ENCODE peak calls at places on chromosome 22, in eight cellular contexts. O, S, L, K, G, R, Q and H are unnamed samples.

GRCh38 chr22:38843201-38843715 is 570 bp downstream of the NPTXR start:
- DNase-seq in O (peak; percentile 39), S (no peak), L (no peak), K (peak; percentile 81), G (no peak), R (peak; percentile 73), Q (no peak), H (no peak)

GRCh38 chr22:47619631-47620030 is 857.2 kb downstream of the TBC1D22A start:
- DNase-seq in O (no peak), S (no peak), L (no peak), K (no peak), G (no peak), R (no peak), Q (no peak), H (peak; percentile 65)

GRCh38 chr22:27867114-27867957 is 51.7 kb downstream of the PITPNB start:
- DNase-seq in O (no peak), S (no peak), L (no peak), K (no peak), G (no peak), R (no peak), Q (no peak), H (no peak)

GRCh38 chr22:31143537-31143936 is 3.2 kb upstream of the PLA2G3 start:
- DNase-seq in O (no peak), S (no peak), L (no peak), K (no peak), G (no peak), R (no peak), Q (no peak), H (no peak)

GRCh38 chr22:44988671-44989070 is 21.1 kb downstream of the PHF21B start:
- DNase-seq in O (no peak), S (no peak), L (no peak), K (no peak), G (no peak), R (no peak), Q (no peak), H (no peak)

GRCh38 chr22:48772286-48772907 is 1055.3 kb downstream of the BRD1 start:
- DNase-seq in O (no peak), S (no peak), L (no peak), K (no peak), G (no peak), R (peak; percentile 12), Q (peak; percentile 14), H (no peak)

GRCh38 chr22:21446128-21446826 is 20.9 kb upstream of the TMEM191C start:
- DNase-seq in O (no peak), S (peak; percentile 41), L (peak; percentile 9), K (no peak), G (no peak), R (peak; percentile 19), Q (peak; percentile 16), H (peak; percentile 70)

GRCh38 chr22:19108807-19109197 is 13.4 kb downstream of the DGCR2 start:
- DNase-seq in O (no peak), S (no peak), L (no peak), K (no peak), G (no peak), R (no peak), Q (no peak), H (peak; percentile 48)

GRCh38 chr22:30392661-30393321 is 4.0 kb upstream of the SEC14L2 start:
- DNase-seq in O (no peak), S (peak; percentile 93), L (no peak), K (no peak), G (no peak), R (no peak), Q (peak; percentile 30), H (no peak)

GRCh38 chr22:30877662-30878515 is 90.7 kb downstream of the MORC2 start:
- DNase-seq in O (no peak), S (peak; percentile 18), L (no peak), K (no peak), G (no peak), R (no peak), Q (no peak), H (no peak)

GRCh38 chr22:36081023-36081431 is 52.4 kb upstream of the RBFOX2 start:
- DNase-seq in O (no peak), S (no peak), L (no peak), K (peak; percentile 98), G (no peak), R (no peak), Q (no peak), H (no peak)

GRCh38 chr22:23079814-23080521 is 9.6 kb downstream of the GNAZ start:
- DNase-seq in O (peak; percentile 29), S (no peak), L (no peak), K (no peak), G (no peak), R (no peak), Q (no peak), H (no peak)

GRCh38 chr22:49303781-49304461 is 523.8 kb downstream of the BRD1 start:
- DNase-seq in O (no peak), S (peak; percentile 35), L (no peak), K (no peak), G (peak; percentile 33), R (no peak), Q (peak; percentile 14), H (no peak)

GRCh38 chr22:42662114-42663021 is 13.2 kb upstream of the CYB5R3 start:
- DNase-seq in O (no peak), S (peak; percentile 82), L (peak; percentile 83), K (peak; percentile 53), G (peak; percentile 85), R (peak; percentile 85), Q (peak; percentile 77), H (peak; percentile 86)

GRCh38 chr22:45101828-45102227 is 61.9 kb upstream of the NUP50 start:
- DNase-seq in O (peak; percentile 67), S (peak; percentile 62), L (no peak), K (peak; percentile 72), G (no peak), R (peak; percentile 60), Q (peak; percentile 44), H (no peak)

DNA sequence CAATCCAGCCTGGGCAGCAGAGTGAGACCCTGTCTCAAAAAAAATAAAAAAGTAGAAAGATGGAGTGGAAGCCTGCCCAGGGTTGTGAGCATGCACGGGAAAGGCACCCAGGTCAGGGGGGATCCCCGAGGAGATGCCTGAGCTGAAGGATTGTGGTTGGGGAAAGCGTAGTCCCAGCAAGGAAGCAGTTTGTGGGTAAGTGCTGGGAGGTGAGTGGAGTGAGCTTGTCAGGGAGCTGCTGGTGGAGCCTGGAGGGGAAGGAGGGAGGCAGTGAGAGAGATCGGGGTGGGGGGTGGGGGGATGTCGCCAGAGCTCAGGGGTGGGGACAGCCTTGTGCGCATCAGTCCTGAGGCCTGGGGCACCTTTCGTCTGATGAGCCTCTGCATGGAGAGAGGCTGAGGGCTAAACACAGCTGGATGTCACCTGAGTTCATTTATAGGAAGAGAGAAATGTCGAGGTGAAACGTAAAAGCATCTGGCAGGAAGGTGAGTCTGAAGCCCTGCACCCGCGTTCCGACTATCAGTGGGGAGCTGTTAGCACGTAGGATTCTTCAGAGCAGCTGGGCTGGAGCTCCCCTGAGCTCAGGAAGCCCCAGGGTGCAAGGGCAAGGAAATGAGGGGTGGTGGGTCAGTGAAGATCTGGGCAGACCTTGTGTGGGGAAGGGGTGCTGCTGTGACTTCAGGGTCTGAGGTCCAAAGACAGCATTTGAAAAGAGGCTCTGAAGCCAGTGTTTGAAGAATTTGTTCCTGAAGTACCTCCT is 10.2 kb downstream of the TMEM121B start:
- DNase-seq in O (no peak), S (no peak), L (no peak), K (no peak), G (peak; percentile 22), R (no peak), Q (no peak), H (no peak)
- TF ChIP-seq POLR2A in O (no peak), S (no peak), L (no peak), K (no peak), G (no peak), R (no peak), Q (no peak), H (no peak)

DNA sequence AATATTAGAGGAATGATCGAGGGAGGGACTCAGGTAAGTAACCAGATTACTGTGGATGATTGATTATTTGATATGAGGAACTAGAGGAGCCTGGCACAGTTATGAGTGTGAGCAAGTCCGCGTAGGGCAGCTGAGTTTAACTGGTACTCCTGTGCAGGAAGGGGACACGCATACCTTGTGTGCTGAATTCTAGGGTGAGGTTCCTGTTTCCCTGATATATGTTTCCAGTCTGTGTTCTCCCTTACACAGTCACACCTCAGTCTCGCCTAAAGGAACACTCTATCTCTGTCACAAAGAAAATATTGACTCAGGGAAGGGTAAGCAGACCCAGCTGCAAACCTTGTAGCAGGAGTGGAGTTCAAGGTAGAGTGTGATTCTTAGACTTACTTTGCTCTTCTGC is 17.4 kb downstream of the SGSM3 start:
- DNase-seq in O (peak; percentile 55), S (no peak), L (no peak), K (no peak), G (no peak), R (no peak), Q (no peak), H (no peak)
- TF ChIP-seq POLR2A in O (no peak), S (no peak), L (no peak), K (no peak), G (no peak), R (no peak), Q (no peak), H (no peak)

DNA sequence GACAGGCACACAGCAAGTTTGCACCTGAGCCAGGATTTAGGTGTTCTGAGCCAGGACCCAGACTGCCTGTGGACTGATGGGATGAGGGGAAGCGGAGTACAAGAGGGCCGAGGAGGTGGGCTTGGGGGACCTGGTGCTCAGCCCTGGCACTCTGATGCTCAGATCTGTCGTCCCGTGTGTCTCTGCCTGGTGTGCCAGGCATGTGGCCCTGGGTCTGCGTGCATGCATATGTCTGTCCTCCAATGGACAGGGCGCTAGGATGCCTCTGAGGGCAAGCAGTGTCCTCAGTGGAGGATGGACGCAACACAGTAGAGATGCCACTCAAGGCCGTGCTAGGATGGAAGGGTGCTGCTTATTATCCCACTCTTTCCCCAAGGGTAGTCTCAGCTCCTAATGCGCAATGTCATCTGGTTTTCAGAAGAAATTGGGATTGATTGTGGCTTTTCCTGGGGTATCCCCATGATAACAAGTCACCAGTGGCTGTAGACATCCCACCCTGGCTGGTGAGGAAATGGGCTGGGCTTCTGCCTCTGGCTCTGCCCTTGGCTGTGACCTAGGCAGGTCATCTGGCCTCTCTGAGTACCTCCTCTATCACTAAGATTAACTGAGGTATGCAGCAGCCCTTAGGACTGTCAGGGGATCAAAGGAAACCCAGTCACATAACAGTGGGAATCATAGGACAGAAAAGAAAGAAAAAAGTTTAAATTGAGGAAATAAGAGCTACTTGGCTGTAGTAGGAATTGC is 35.7 kb upstream of the SUSD2 start:
- DNase-seq in O (no peak), S (no peak), L (no peak), K (no peak), G (no peak), R (peak; percentile 62), Q (no peak), H (no peak)
- TF ChIP-seq POLR2A in O (no peak), S (no peak), L (no peak), K (no peak), G (no peak), R (no peak), Q (no peak), H (no peak)

GRCh38 chr22:20393705-20394476 is at the start of gene ZNF74:
- DNase-seq in O (peak; percentile 83), S (peak; percentile 92), L (peak; percentile 80), K (peak; percentile 88), G (peak; percentile 90), R (peak; percentile 96), Q (peak; percentile 94), H (peak; percentile 90)
- TF ChIP-seq POLR2A in O (peak; percentile 75), S (peak; percentile 73), L (peak; percentile 53), K (peak; percentile 55), G (peak; percentile 36), R (no peak), Q (no peak), H (peak; percentile 45)